ENCODE peak calls at places on chromosomes 12 and 14, in five cellular contexts. K, J, H, Y and Z are unnamed samples.
A peak's percentile ranks its signal among the peaks of the same experiment; 100 is the strongest.

GRCh38 chr12:22458301-22458917 is 85.9 kb downstream of the C2CD5 start:
- DNase-seq in Y (no peak), H (no peak), K (no peak), J (no peak), Z (no peak)

GRCh38 chr12:58966939-58967338 is 46.6 kb upstream of the LRIG3 start:
- DNase-seq in K (no peak), H (no peak), J (no peak), Y (no peak), Z (no peak)

GRCh38 chr14:69879175-69880047 is at the start of gene SMOC1:
- DNase-seq in Y (no peak), H (peak; percentile 84), K (peak; percentile 35), J (peak; percentile 31), Z (peak; percentile 93)

GRCh38 chr14:94115631-94116030 is 5.1 kb downstream of the IFI27 start:
- DNase-seq in H (no peak), K (no peak), Y (no peak), J (no peak), Z (no peak)

GRCh38 chr12:66087365-66087943 is 43.1 kb downstream of the LLPH start:
- DNase-seq in J (peak; percentile 23), H (peak; percentile 57), Y (no peak), K (peak; percentile 49), Z (peak; percentile 61)

GRCh38 chr14:81331229-81332026 is 68.7 kb downstream of the STON2 start:
- DNase-seq in K (no peak), H (no peak), J (no peak), Y (no peak), Z (no peak)

GRCh38 chr14:60183138-60183537 is 17.9 kb upstream of the DHRS7 start:
- DNase-seq in Y (no peak), K (no peak), J (no peak), H (no peak), Z (no peak)

GRCh38 chr12:100187068-100187467 is 13.5 kb upstream of the ACTR6 start:
- DNase-seq in J (no peak), K (no peak), Y (no peak), H (no peak), Z (no peak)

GRCh38 chr14:54606631-54607133 is 39.8 kb downstream of the SAMD4A start:
- DNase-seq in K (no peak), H (no peak), J (no peak), Y (no peak), Z (no peak)

GRCh38 chr12:68042212-68042699 is 53.0 kb downstream of the IFNG-AS1 start:
- DNase-seq in Y (peak; percentile 65), J (no peak), K (no peak), H (peak; percentile 3), Z (no peak)

GRCh38 chr12:1093166-1093751 is 102.2 kb downstream of the ERC1 start:
- DNase-seq in J (no peak), K (peak; percentile 74), Y (no peak), H (peak; percentile 71), Z (peak; percentile 36)

GRCh38 chr12:111066744-111067437 is 146.5 kb upstream of the MYL2 start:
- DNase-seq in J (no peak), H (no peak), K (no peak), Y (no peak), Z (peak; percentile 55)

GRCh38 chr14:34604990-34605389 is 25.0 kb downstream of the SNX6 start:
- DNase-seq in K (no peak), J (no peak), H (no peak), Y (no peak), Z (no peak)

GRCh38 chr12:54220092-54220557 is 31.3 kb upstream of the SMUG1 start:
- DNase-seq in Y (no peak), K (peak; percentile 58), J (no peak), H (peak; percentile 45), Z (peak; percentile 66)

GRCh38 chr14:65962952-65963351 is 523.2 kb upstream of the CCDC196 start:
- DNase-seq in Y (no peak), J (no peak), K (no peak), H (no peak), Z (no peak)

GRCh38 chr14:95164506-95164905 is 7.2 kb upstream of the DICER1 start:
- DNase-seq in Y (no peak), K (no peak), J (no peak), H (no peak), Z (no peak)

GRCh38 chr12:15520844-15521243 is 198.5 kb downstream of the PTPRO start:
- DNase-seq in J (no peak), Y (no peak), K (no peak), H (no peak), Z (no peak)

GRCh38 chr12:6020930-6021329 is 75.9 kb upstream of the ANO2 start:
- DNase-seq in J (no peak), Y (no peak), H (no peak), K (no peak), Z (no peak)

GRCh38 chr14:59085207-59085739 is 103.2 kb upstream of the DAAM1 start:
- DNase-seq in Y (no peak), J (no peak), K (peak; percentile 18), H (no peak), Z (no peak)

GRCh38 chr12:42482086-42482819 is 107.3 kb downstream of the PRICKLE1 start:
- DNase-seq in Y (no peak), H (peak; percentile 3), J (no peak), K (no peak), Z (no peak)

GRCh38 chr14:51650721-51651387 is 856 bp upstream of the FRMD6 start:
- DNase-seq in H (no peak), K (no peak), Y (no peak), J (no peak), Z (no peak)

GRCh38 chr12:66288121-66288520 is 14.2 kb upstream of the HELB start:
- DNase-seq in Y (no peak), H (no peak), K (no peak), J (no peak), Z (no peak)

GRCh38 chr14:41482861-41483260 is 123.8 kb upstream of the LRFN5 start:
- DNase-seq in K (no peak), Y (no peak), H (no peak), J (no peak), Z (no peak)

GRCh38 chr12:2412305-2412643 is 359.5 kb downstream of the CACNA1C start:
- DNase-seq in J (no peak), Y (no peak), K (peak; percentile 51), H (no peak), Z (no peak)

GRCh38 chr14:86712176-86712575 is 1182.2 kb downstream of the FLRT2 start:
- DNase-seq in J (no peak), Y (no peak), H (peak; percentile 10), K (no peak), Z (no peak)

GRCh38 chr12:108180255-108181094 is 51.4 kb downstream of the WSCD2 start:
- DNase-seq in Y (peak; percentile 8), K (no peak), J (no peak), H (no peak), Z (no peak)

GRCh38 chr14:48693793-48694192 is 892.4 kb downstream of the RPS29 start:
- DNase-seq in Y (no peak), H (no peak), J (no peak), K (no peak), Z (no peak)

DNA sequence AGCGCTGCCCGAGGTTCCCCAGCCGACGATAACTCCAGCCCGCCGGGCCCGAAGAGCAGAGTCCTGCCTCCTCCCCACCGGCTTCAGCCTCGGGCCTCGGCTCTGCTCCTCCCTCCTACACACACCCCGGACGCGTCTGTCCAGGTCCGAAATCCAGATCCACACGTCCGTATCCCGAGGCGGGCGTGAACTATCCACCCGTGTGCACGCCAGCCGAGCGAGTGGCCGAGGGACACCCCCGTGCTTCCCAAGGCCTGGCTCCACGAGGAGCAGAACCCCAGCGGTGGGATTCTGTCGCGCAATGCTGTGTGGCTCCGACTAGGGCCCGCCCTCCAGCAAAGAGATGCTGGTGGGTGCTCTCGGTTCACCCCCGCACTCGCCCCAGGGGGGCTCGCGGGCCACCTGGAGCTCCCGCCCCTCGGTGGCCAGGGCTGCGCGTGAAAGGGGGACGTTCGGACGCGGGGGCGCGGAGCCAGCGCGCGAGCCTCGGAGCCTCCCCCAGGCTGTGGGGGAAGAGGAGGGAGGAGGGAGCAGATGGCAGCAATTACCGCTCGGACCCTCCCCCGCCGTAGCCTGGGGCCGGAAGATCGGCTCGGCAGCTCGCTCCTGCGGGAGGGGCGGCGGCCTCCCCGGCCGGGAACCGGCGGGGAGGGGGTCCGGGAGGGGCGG is 18.9 kb upstream of the ANKRD33 start:
- DNase-seq in K (no peak), Y (no peak), J (no peak), H (no peak), Z (no peak)
- TF ChIP-seq SUZ12 in K (no peak), Y (peak; percentile 40), J (peak; percentile 70), H (no peak), Z (no peak)

DNA sequence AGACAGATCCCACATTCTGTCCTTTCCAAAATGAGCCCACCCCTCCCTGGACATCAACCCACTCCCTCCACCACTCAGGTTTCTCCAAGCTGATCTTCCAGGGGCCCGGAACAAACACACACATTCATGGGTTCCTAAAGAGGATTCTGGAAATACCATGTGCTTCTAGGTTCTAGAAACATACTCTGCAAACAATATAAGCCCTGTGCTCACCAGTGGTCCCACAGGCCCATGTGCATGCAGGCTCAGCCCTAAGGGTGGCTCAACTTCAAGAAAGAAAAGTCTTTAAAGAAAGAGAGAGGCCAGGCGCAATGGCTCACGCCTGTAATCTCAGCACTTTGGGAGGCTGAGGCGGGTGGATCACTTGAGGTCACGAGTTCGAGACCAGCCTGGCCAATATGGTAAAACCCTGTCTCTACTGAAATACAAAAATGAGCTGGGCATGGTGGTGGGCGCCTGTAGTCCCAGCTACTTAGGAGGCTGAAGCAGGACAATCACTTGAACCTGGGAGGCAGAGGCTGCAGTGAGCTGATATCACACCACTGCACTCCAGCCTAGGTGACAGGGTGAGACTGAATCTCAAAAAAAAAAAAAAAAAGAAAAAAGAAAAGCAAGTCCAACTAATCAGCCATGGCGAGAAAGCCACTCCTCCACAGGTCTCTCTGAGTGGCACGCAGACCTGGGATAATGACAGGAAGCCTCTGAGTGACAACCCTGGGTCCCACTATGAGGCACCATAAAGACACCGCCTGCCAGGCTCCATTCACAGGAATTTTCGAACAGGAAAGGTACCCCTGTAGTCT is 59.5 kb upstream of the PNMA1 start:
- DNase-seq in J (no peak), H (no peak), K (no peak), Y (no peak), Z (no peak)
- TF ChIP-seq SUZ12 in J (no peak), H (no peak), K (no peak), Y (no peak), Z (no peak)

GRCh38 chr14:71324767-71325272 is 417.6 kb downstream of the PCNX1 start:
- DNase-seq in J (no peak), K (no peak), Y (peak; percentile 89), H (no peak), Z (peak; percentile 13)
- TF ChIP-seq SUZ12 in J (no peak), K (no peak), Y (no peak), H (no peak), Z (no peak)

DNA sequence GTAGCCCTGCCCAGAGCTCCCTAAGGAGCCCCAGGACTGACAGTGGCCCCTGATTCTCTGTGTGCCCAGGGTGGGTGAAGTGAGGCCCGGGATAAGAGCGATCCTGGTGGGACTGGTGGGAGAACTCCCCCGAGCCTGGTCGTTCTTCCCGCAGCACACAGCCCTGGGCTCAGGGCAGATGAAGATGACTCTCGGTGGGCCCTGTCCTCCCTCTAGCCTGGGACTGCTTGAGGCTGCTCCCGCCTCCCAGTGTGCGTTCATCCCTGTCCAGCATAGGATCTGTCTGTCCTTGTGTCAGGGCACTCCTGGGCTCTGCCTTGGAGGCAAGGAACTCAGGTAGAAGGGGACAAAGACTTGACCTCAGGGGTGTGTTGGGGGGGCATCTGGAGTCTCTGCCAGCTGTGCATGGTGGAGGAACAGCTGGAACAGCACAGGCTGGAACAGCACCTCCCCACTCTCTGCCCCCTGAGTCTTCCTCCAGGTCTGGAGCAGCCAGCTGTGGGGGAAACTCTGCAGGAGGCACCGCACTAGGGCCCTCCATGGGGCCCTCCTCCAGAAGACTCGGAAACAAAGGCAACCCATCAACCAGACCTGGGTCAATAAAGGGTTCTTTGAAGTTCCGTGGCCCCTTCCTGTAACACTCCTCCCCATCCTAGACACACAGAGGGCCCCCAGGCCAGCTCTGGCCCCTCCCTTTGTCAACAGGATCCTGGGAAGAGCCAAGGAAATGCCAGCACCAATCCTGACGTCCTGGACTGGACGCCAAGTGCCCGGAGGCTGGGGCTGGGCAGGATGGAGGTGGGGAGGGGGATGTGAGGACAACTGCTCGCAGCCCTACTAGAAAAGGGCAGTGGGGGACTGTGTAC is 15.9 kb downstream of the FAIM2 start:
- DNase-seq in H (peak; percentile 55), K (no peak), J (no peak), Y (no peak), Z (no peak)
- TF ChIP-seq SUZ12 in H (no peak), K (no peak), J (no peak), Y (no peak), Z (no peak)